ENCODE peak calls at places on chromosomes 2 and 18, in five cellular contexts. W is dorsolateral prefrontal cortex; Q is Peyer's patch; O is kidney; N is CD4-positive, alpha-beta T cell. K is an unnamed sample.
A peak's percentile ranks its signal among the peaks of the same experiment; 100 is the strongest.

GRCh38 chr2:98822301-98823164 is 91.6 kb upstream of the MGAT4A start:
- DNase-seq in O (peak; percentile 86), Q (peak; percentile 73), N (peak; percentile 46), W (no peak), K (no peak)

GRCh38 chr18:28002841-28003240 is 174.1 kb downstream of the CDH2 start:
- DNase-seq in N (no peak), W (no peak), Q (no peak), O (no peak), K (no peak)

GRCh38 chr2:17429130-17429529 is 89.1 kb downstream of the RAD51AP2 start:
- DNase-seq in O (no peak), W (no peak), N (no peak), Q (no peak), K (no peak)

GRCh38 chr2:233422050-233422639 is 67.9 kb downstream of the DGKD start:
- DNase-seq in Q (peak; percentile 92), O (no peak), W (no peak), N (peak; percentile 71), K (no peak)

GRCh38 chr2:174341301-174341994 is 6.7 kb downstream of the SP9 start:
- DNase-seq in W (peak; percentile 91), O (peak; percentile 92), Q (peak; percentile 93), N (peak; percentile 84), K (peak; percentile 82)

GRCh38 chr2:35933031-35933430 is 422.5 kb upstream of the CRIM1 start:
- DNase-seq in Q (no peak), O (no peak), N (no peak), W (no peak), K (no peak)

GRCh38 chr2:18924905-18925691 is 335.7 kb upstream of the NT5C1B start:
- DNase-seq in W (no peak), N (no peak), O (no peak), Q (no peak), K (peak; percentile 83)

GRCh38 chr2:199607914-199608313 is 150.2 kb upstream of the SATB2 start:
- DNase-seq in N (no peak), W (no peak), O (no peak), Q (no peak), K (no peak)

GRCh38 chr2:19632327-19633040 is 269.3 kb downstream of the TTC32 start:
- DNase-seq in O (no peak), Q (no peak), N (no peak), W (no peak), K (no peak)

GRCh38 chr18:68549257-68549871 is 165.5 kb downstream of the TMX3 start:
- DNase-seq in N (no peak), W (no peak), Q (no peak), O (no peak), K (peak; percentile 67)

GRCh38 chr2:47805850-47806249 is 22.9 kb downstream of the MSH6 start:
- DNase-seq in Q (no peak), W (no peak), N (no peak), O (no peak), K (no peak)

GRCh38 chr2:239056611-239057010 is 208.7 kb downstream of the TWIST2 start:
- DNase-seq in O (no peak), N (no peak), Q (no peak), W (no peak), K (no peak)

GRCh38 chr2:196369967-196370366 is 198.6 kb upstream of the STK17B start:
- DNase-seq in N (no peak), O (no peak), Q (no peak), W (no peak), K (no peak)

GRCh38 chr2:196088209-196088608 is 19.6 kb upstream of the DNAH7 start:
- DNase-seq in N (no peak), W (no peak), Q (peak; percentile 67), O (no peak), K (peak; percentile 34)

GRCh38 chr2:174666786-174667369 is 69.3 kb upstream of the WIPF1 start:
- DNase-seq in N (no peak), W (no peak), O (peak; percentile 41), Q (no peak), K (no peak)

GRCh38 chr18:75802681-75803080 is 375.2 kb upstream of the SMIM21 start:
- DNase-seq in N (no peak), Q (no peak), W (no peak), O (no peak), K (no peak)

GRCh38 chr2:64609229-64609994 is 44.3 kb downstream of the SERTAD2 start:
- DNase-seq in O (peak; percentile 83), N (peak; percentile 58), Q (peak; percentile 80), W (no peak), K (no peak)

GRCh38 chr18:26448714-26449159 is 99.6 kb downstream of the KCTD1 start:
- DNase-seq in W (no peak), O (no peak), Q (no peak), N (no peak), K (no peak)

GRCh38 chr18:58528011-58528367 is 100.9 kb downstream of the ALPK2 start:
- DNase-seq in N (no peak), O (no peak), Q (no peak), W (no peak), K (no peak)

GRCh38 chr18:70781860-70782453 is 493.1 kb downstream of the SOCS6 start:
- DNase-seq in N (peak; percentile 56), W (peak; percentile 38), O (no peak), Q (peak; percentile 55), K (peak; percentile 0)

GRCh38 chr2:85998071-85998991 is 107.4 kb downstream of the POLR1A start:
- DNase-seq in W (no peak), N (no peak), O (peak; percentile 82), Q (peak; percentile 49), K (peak; percentile 36)

GRCh38 chr2:95392730-95393455 is 9.6 kb upstream of the FAHD2A start:
- DNase-seq in N (no peak), O (no peak), Q (no peak), W (no peak), K (no peak)

GRCh38 chr18:41745166-41746049 is 209.6 kb upstream of the PIK3C3 start:
- DNase-seq in N (no peak), W (peak; percentile 78), Q (no peak), O (no peak), K (peak; percentile 15)

GRCh38 chr2:168439536-168439935 is 16.5 kb upstream of the CERS6 start:
- DNase-seq in Q (no peak), W (no peak), O (no peak), N (no peak), K (no peak)

GRCh38 chr2:67294218-67294617 is 102.9 kb upstream of the ETAA1 start:
- DNase-seq in W (no peak), Q (no peak), N (no peak), O (no peak), K (no peak)

GRCh38 chr2:70381235-70381634 is 79.4 kb upstream of the FAM136A start:
- DNase-seq in O (no peak), N (no peak), W (no peak), Q (no peak), K (peak; percentile 25)

GRCh38 chr18:8730080-8730827 is 24.9 kb downstream of the MTCL1 start:
- DNase-seq in O (no peak), N (no peak), W (no peak), Q (peak; percentile 76), K (no peak)

GRCh38 chr2:10079192-10079930 is 850 bp downstream of the CYS1 start:
- DNase-seq in O (peak; percentile 85), W (peak; percentile 52), Q (no peak), N (no peak), K (peak; percentile 55)
- TF ChIP-seq CTCF in O (no peak), W (no peak), Q (no peak), N (no peak), K (no peak)

GRCh38 chr2:217037330-217037729 is 177.5 kb upstream of the TNP1 start:
- DNase-seq in N (no peak), W (no peak), Q (no peak), O (no peak), K (no peak)
- TF ChIP-seq CTCF in N (no peak), W (no peak), Q (no peak), O (no peak), K (no peak)

DNA sequence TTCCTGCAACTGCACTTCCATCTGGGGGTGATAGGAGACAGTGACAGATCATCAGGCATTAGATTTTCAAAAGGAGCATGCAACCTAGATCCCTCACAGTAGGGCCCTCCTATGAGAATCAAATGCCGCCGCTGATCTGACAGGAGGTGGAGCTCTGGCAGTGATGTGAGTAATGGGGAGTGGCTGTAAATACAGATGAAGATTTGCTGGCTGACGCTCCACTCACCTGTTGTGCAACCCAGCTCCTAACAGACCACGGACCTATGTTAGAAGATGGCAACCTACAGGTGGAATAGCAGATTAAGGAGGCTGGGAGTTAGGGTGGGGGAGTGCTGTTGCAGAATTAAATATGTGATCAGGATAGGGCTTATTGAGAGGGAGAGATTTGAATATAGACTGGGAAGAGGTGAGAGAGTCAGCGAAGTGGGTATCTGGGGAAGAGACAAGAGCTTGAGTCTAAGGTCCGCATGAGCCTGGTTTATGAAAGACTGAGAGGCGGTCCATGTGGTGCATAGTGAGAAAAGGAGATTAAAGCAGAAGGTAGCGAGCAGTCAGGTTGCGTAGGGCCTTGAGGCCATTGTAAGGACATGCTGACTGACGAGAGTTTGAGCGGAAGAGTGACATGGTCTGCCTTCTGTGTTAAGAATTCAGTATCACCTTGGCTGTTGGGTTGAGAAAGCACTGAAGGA is 31.3 kb upstream of the TOGARAM2 start:
- DNase-seq in W (no peak), N (no peak), Q (no peak), O (no peak), K (no peak)
- TF ChIP-seq CTCF in W (no peak), N (no peak), Q (no peak), O (no peak), K (no peak)

GRCh38 chr2:6824962-6825361 is 40.7 kb downstream of the CMPK2 start:
- DNase-seq in W (no peak), Q (no peak), O (no peak), N (no peak), K (peak; percentile 12)
- TF ChIP-seq CTCF in W (no peak), Q (no peak), O (no peak), N (no peak), K (no peak)

DNA sequence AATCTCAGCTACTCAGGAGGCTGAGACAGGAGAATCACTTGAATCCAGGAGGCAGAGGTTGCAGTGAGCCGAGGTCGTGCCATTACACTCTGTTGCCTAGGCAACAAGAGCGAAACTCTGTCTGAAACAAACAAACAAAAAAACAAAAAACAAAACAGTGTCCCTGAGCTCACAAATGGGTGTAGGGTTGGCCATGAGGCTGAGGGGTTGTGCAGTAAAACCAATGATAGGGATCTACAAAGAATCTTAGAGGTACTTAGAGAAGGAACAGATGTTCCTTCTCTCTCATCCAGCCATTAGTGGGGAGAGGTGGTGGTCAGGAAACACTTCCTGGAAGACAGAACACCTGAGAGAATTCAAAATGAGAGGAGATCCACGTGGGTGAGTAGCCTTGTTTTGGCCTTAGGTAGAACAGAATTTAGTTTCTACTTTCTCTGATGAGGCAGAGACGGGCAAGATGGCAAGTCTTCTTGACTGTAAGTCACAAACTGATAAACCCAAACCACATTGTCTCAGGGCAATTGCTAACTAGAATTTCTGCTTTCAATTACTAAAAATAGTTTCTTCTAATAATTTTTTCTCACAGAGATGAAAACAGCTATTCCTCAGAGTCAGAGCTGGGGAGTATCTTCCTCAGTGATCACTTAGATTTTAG is 61.5 kb upstream of the PPM1B start:
- DNase-seq in O (no peak), Q (no peak), N (no peak), W (no peak), K (no peak)
- TF ChIP-seq CTCF in O (no peak), Q (no peak), N (no peak), W (no peak), K (no peak)

K was measured in HFFc6.